ENCODE peak calls at places on chromosomes 16 and 17, in four cellular contexts. G, D, O and R are unnamed samples.

GRCh38 chr16:71846443-71846842 is 667 bp downstream of the ATXN1L start:
- DNase-seq in O (no peak), G (no peak), D (no peak), R (peak; percentile 18)

GRCh38 chr17:12118617-12119016 is 97.9 kb downstream of the MAP2K4 start:
- DNase-seq in O (no peak), G (peak; percentile 10), D (no peak), R (no peak)

GRCh38 chr17:80632046-80632581 is 87.5 kb downstream of the RPTOR start:
- DNase-seq in D (no peak), G (peak; percentile 17), O (no peak), R (peak; percentile 57)

GRCh38 chr17:78573955-78574354 is 3.2 kb downstream of the DNAH17 start:
- DNase-seq in D (no peak), G (no peak), O (no peak), R (no peak)

GRCh38 chr16:21222495-21223337 is 10.8 kb upstream of the ANKS4B start:
- DNase-seq in D (no peak), O (no peak), G (no peak), R (peak; percentile 45)

GRCh38 chr17:49496866-49497146 is 1.7 kb downstream of the NGFR start:
- DNase-seq in G (no peak), O (no peak), D (no peak), R (no peak)

GRCh38 chr16:66070140-66070887 is 296.2 kb upstream of the CDH5 start:
- DNase-seq in O (no peak), D (no peak), G (peak; percentile 83), R (no peak)

GRCh38 chr16:28984619-28985135 is at the start of gene LAT:
- DNase-seq in D (no peak), G (no peak), O (no peak), R (no peak)

GRCh38 chr17:47966079-47966519 is 4.8 kb upstream of the CDK5RAP3 start:
- DNase-seq in D (no peak), G (no peak), O (no peak), R (no peak)

GRCh38 chr17:79439493-79439892 is 171.4 kb downstream of the RBFOX3 start:
- DNase-seq in D (no peak), G (no peak), O (no peak), R (no peak)

GRCh38 chr16:66278111-66278531 is 88.4 kb upstream of the CDH5 start:
- DNase-seq in G (no peak), D (peak; percentile 21), O (no peak), R (no peak)

GRCh38 chr17:80987941-80988461 is 3.6 kb upstream of the CHMP6 start:
- DNase-seq in D (no peak), G (no peak), O (no peak), R (no peak)

GRCh38 chr17:36665417-36665816 is 64.0 kb downstream of the MRM1 start:
- DNase-seq in G (no peak), O (no peak), D (no peak), R (peak; percentile 27)

GRCh38 chr17:63772801-63773271 is 561 bp downstream of the CCDC47 start:
- DNase-seq in D (no peak), O (no peak), G (peak; percentile 31), R (peak; percentile 11)

GRCh38 chr16:46757339-46758050 is 9.4 kb upstream of the MYLK3 start:
- DNase-seq in G (peak; percentile 7), D (no peak), O (no peak), R (peak; percentile 93)

GRCh38 chr16:23014592-23014991 is 134.7 kb downstream of the USP31 start:
- DNase-seq in O (no peak), G (peak; percentile 2), D (no peak), R (peak; percentile 7)

GRCh38 chr16:22181843-22182242 is 19.5 kb downstream of the SDR42E2 start:
- DNase-seq in D (no peak), O (no peak), G (no peak), R (no peak)

GRCh38 chr16:78122774-78123315 is 23.4 kb downstream of the WWOX start:
- DNase-seq in D (no peak), G (peak; percentile 53), O (no peak), R (peak; percentile 59)

GRCh38 chr17:48215583-48216139 is 108.1 kb downstream of the SNX11 start:
- DNase-seq in O (no peak), D (peak; percentile 77), G (peak; percentile 28), R (peak; percentile 79)

GRCh38 chr17:15340966-15341365 is 431 bp downstream of the TEKT3 start:
- DNase-seq in G (no peak), O (no peak), D (no peak), R (peak; percentile 27)

GRCh38 chr16:24748242-24748641 is 18.8 kb downstream of the TNRC6A start:
- DNase-seq in D (no peak), G (peak; percentile 97), O (no peak), R (no peak)

GRCh38 chr16:26645629-26646028 is 421.1 kb upstream of the C16orf82 start:
- DNase-seq in G (no peak), O (no peak), D (peak; percentile 78), R (peak; percentile 71)

GRCh38 chr17:3835410-3836229 is 10.4 kb downstream of the NCBP3 start:
- DNase-seq in D (no peak), O (no peak), G (no peak), R (no peak)

GRCh38 chr16:21326459-21326858 is 48.4 kb upstream of the CRYM start:
- DNase-seq in O (no peak), G (no peak), D (no peak), R (no peak)

GRCh38 chr17:80531400-80531799 is 13.2 kb upstream of the RPTOR start:
- DNase-seq in D (no peak), G (no peak), O (no peak), R (no peak)

GRCh38 chr17:81641825-81642489 is 5.0 kb downstream of the TSPAN10 start:
- DNase-seq in D (no peak), G (peak; percentile 77), O (no peak), R (peak; percentile 31)

GRCh38 chr16:30893744-30894539 is at the start of gene BCL7C:
- DNase-seq in G (peak; percentile 80), O (no peak), D (peak; percentile 92), R (peak; percentile 94)

GRCh38 chr16:17343729-17344128 is 127.0 kb downstream of the XYLT1 start:
- DNase-seq in G (no peak), O (no peak), D (no peak), R (no peak)

GRCh38 chr16:88844412-88845118 is 12.2 kb downstream of the GALNS start:
- DNase-seq in D (peak; percentile 53), O (no peak), G (no peak), R (peak; percentile 44)

GRCh38 chr16:72425571-72426341 is 253.8 kb upstream of the PMFBP1 start:
- DNase-seq in O (no peak), D (no peak), G (no peak), R (no peak)

GRCh38 chr16:29674188-29674587 is 4.8 kb upstream of the QPRT start:
- DNase-seq in D (no peak), O (no peak), G (peak; percentile 40), R (no peak)

GRCh38 chr16:14013571-14014283 is 57.4 kb upstream of the MRTFB start:
- DNase-seq in D (no peak), O (no peak), G (peak; percentile 93), R (peak; percentile 48)
- H3K18ac ChIP-seq in D (no peak overlapping the region), O (no peak overlapping the region), G (no peak overlapping the region), R (no peak overlapping the region)

DNA sequence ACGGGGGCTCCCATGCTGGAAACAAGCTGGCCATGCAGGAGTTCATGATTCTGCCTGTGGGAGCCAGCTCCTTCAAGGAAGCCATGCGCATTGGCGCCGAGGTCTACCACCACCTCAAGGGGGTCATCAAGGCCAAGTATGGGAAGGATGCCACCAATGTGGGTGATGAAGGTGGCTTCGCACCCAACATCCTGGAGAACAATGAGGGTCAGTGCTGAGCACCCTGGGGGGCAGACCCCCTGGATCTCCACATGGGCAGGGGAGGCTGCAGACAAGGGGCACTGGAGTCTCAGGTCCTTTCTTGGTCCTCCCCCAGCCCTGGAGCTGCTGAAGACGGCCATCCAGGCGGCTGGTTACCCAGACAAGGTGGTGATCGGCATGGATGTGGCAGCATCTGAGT is 4.2 kb downstream of the ENO3 start:
- DNase-seq in G (no peak), D (no peak), O (no peak), R (no peak)
- H4K5ac ChIP-seq in G (no peak overlapping the region), D (no peak overlapping the region), O (no peak overlapping the region), R (no peak overlapping the region)

GRCh38 chr17:45284176-45285140 is 22.6 kb upstream of the SPATA32 start:
- DNase-seq in O (no peak), D (peak; percentile 60), G (no peak), R (peak; percentile 28)
- H3K23ac ChIP-seq in O (no peak overlapping the region), D (no peak overlapping the region), G (no peak overlapping the region), R (no peak overlapping the region)

DNA sequence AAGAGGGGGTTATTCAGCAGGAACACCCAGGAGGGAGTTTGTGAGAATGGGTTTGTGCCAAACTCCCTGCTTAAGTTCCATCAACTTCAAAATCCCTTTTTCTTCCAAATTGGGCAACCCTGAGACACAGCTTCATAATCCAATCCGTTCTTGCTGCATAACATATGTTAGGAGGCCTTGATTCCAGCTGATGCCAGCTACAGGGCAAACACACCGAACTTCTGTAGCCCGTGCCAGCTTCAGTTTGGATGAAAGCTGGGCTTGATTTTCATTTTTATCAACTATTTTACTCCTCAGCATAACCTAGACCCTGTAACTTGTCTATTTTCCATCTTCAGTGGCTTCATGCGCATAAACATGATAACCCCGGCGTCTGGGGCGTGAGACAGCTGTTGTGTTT is 220.4 kb downstream of the C16orf95 start:
- DNase-seq in D (no peak), O (no peak), G (no peak), R (no peak)
- H3K18ac ChIP-seq in D (no peak overlapping the region), O (no peak overlapping the region), G (no peak overlapping the region), R (no peak overlapping the region)

GRCh38 chr17:4946312-4946976 is 1.9 kb downstream of the PFN1 start:
- DNase-seq in G (no peak), O (no peak), D (no peak), R (no peak)

GRCh38 chr17:4947411-4948165 is 742 bp downstream of the PFN1 start:
- DNase-seq in O (no peak), G (peak; percentile 53), D (peak; percentile 72), R (peak; percentile 82)

GRCh38 chr17:4948166-4948996 is at the start of gene PFN1:
- DNase-seq in O (no peak), D (peak; percentile 94), G (peak; percentile 91), R (peak; percentile 95)

GRCh38 chr17:4945944-4946280 is 2.4 kb downstream of the PFN1 start:
- DNase-seq in O (no peak), G (no peak), D (no peak), R (no peak)

DNA sequence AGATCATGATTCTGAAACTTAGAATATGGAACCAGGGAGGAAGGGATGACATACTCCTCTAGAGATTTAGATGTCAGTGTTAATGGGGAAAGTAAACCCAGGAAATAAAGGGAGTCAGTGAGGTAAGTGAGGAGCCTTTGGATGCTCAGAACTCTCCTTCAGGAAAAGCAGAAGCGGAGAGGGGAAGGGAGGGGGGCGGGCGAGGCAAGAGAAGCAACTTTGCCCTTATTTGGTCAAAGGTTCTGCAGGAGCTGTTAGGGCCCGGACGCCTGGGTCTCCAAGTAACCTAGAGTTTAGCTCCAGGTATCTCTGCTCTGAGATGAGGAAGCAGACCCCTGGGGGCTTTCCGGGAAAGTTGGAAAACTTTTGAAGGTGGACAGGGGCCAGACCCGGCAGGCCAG is 1.3 kb downstream of the PFN1 start:
- DNase-seq in G (no peak), O (no peak), D (no peak), R (peak; percentile 30)
- H4K5ac ChIP-seq in G (peak overlapping the region; percentile 28), O (no peak overlapping the region), D (no peak overlapping the region), R (no peak overlapping the region)